ENCODE peak calls at places on chromosomes 16 and 17, in eight cellular contexts. H is heart left ventricle; A is CD8-positive, alpha-beta T cell; S is ascending aorta; E is tibial nerve; V is endothelial cell of umbilical vein; N is body of pancreas; X is ovary. T is an unnamed sample.

GRCh38 chr16:4624015-4624826 is at the start of gene MGRN1:
- DNase-seq in H (peak), A (peak), N (peak), X (peak), V (peak), S (peak), E (peak), T (peak)

GRCh38 chr16:69411064-69411985 is 13.1 kb upstream of the CYB5B start:
- DNase-seq in N (no peak), E (no peak), X (no peak), V (no peak), A (no peak), S (no peak), H (no peak), T (no peak)

GRCh38 chr16:5490499-5490898 is 392.9 kb upstream of the EEF2KMT start:
- DNase-seq in V (no peak), H (no peak), X (no peak), E (peak), A (no peak), N (peak), S (no peak), T (no peak)

GRCh38 chr16:89331371-89332109 is 114.0 kb downstream of the ZNF778 start:
- DNase-seq in N (peak), S (no peak), V (no peak), A (peak), E (no peak), X (peak), H (no peak), T (no peak)

GRCh38 chr17:36851230-36851629 is 86.0 kb upstream of the LHX1 start:
- DNase-seq in V (peak), E (no peak), A (no peak), N (no peak), H (no peak), X (no peak), S (no peak), T (no peak)

GRCh38 chr16:48959204-48959603 is 322.4 kb downstream of the CBLN1 start:
- DNase-seq in V (no peak), A (no peak), X (no peak), S (no peak), H (peak), E (no peak), N (no peak), T (no peak)

GRCh38 chr16:81798311-81799137 is 19.4 kb downstream of the PLCG2 start:
- DNase-seq in V (no peak), X (no peak), H (no peak), E (no peak), N (no peak), S (no peak), A (no peak), T (no peak)

GRCh38 chr16:9248162-9248561 is 156.7 kb downstream of the HAPSTR1 start:
- DNase-seq in X (no peak), V (no peak), S (no peak), E (no peak), N (no peak), A (no peak), H (no peak), T (no peak)

GRCh38 chr16:84481051-84481735 is 23.3 kb downstream of the MEAK7 start:
- DNase-seq in N (no peak), E (no peak), X (no peak), A (no peak), H (no peak), V (no peak), S (no peak), T (no peak)

GRCh38 chr17:21295036-21295952 is 10.8 kb downstream of the MAP2K3 start:
- DNase-seq in S (no peak), A (no peak), E (no peak), X (no peak), V (peak), N (peak), H (peak), T (no peak)

DNA sequence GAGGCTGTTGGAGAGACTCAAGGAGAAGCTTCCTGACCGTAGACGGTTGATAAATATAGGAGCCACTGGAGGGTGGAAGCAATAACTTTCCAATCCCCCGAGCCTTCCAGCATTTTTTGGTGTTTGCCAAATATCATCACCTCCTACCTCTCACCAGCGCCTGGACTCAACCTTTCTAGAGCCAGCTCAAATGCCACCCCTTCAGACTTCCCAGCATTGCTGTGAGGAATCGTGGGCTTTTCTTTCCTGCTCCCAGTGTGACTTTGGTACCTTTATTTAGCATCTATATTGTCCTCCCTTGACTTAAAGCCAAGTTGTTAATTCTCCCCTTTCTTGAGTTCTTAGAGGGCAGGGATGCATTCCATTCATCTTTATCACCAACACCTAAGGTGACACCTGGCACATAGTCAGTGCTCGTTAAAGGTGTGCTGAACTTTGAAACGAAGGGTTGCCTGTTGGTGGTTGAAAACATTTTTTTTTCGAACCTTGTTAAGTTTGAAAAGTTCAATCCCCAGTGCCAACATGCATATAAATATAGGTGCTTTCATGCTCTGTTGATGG is 35.3 kb upstream of the CCR7 start:
- DNase-seq in S (no peak), N (no peak), X (no peak), E (no peak), H (no peak), V (no peak), A (no peak), T (no peak)
- TF ChIP-seq CTCF in S (no peak), N (no peak), X (no peak), E (no peak), H (no peak), V (no peak), A (no peak), T (no peak)

GRCh38 chr16:56279132-56279531 is 87.8 kb downstream of the GNAO1 start:
- DNase-seq in N (no peak), E (no peak), V (no peak), S (no peak), X (no peak), H (no peak), A (peak), T (peak)
- H3K27ac ChIP-seq in N (no peak), E (no peak), V (no peak), S (no peak), X (no peak), H (no peak), A (no peak), T (no peak)

GRCh38 chr17:7046127-7046724 is 2.3 kb upstream of the SLC16A11 start:
- DNase-seq in E (no peak), A (no peak), S (no peak), X (peak), N (peak), H (no peak), V (no peak), T (peak)
- TF ChIP-seq CTCF in E (no peak), A (no peak), S (no peak), X (no peak), N (no peak), H (no peak), V (no peak), T (no peak)

DNA sequence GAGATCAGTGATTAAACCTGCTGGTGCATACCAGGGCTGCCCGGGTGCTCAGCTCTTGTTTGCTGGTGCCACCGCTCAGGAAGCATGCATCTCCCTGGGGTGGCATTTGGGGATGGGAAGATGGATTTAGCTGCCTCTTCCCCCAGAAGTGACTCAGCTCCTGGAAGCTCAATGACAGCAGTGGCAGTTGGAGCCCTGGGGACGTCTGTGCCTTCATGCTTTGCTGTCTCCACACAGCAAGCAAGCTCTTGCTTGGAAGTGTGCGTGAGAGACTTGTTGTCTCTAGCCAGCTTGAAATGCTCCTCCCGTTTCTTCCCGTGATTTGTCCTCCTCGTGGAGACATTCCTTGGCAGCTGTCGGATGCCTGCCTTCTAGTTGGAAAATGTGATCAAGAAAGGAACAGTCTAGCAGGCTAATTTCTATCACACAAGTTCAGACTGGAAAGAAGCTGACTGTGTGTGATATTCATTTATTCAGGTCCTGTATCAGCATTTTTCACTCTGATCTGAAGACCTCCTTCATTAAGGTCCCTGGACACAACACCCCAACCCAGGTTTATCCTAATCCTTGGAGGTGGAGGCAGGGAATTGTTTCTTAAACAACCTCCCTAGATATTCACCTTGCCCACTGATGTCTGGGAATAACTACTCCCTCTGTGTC is 73.0 kb downstream of the BMERB1 start:
- DNase-seq in S (no peak), X (no peak), H (no peak), A (no peak), V (peak), E (peak), N (no peak), T (no peak)
- H3K27ac ChIP-seq in S (peak), X (no peak), H (no peak), A (no peak), V (no peak), E (peak), N (no peak), T (no peak)

GRCh38 chr17:46192211-46192483 is 1.1 kb downstream of the KANSL1 start:
- DNase-seq in V (no peak), E (no peak), S (no peak), H (no peak), X (no peak), A (no peak), N (no peak), T (no peak)

GRCh38 chr17:46193246-46193625 is at the start of gene KANSL1:
- DNase-seq in H (peak), A (peak), X (peak), E (peak), S (no peak), V (peak), N (peak), T (peak)

GRCh38 chr17:46192484-46193245 is 564 bp downstream of the KANSL1 start:
- DNase-seq in N (peak), A (peak), S (no peak), V (peak), H (peak), E (peak), X (peak), T (peak)

GRCh38 chr17:46190763-46191162 is 2.5 kb downstream of the KANSL1 start:
- DNase-seq in N (no peak), S (no peak), X (no peak), H (no peak), E (no peak), A (no peak), V (no peak), T (no peak)

GRCh38 chr17:46191332-46192210 is 1.7 kb downstream of the KANSL1 start:
- DNase-seq in X (no peak), V (peak), N (peak), S (no peak), A (no peak), H (no peak), E (peak), T (no peak)
- TF ChIP-seq CTCF in X (no peak), V (no peak), N (no peak), S (peak), A (no peak), H (no peak), E (no peak), T (no peak)

GRCh38 chr16:18983565-18984424 is at the start of gene TMC7:
- DNase-seq in A (no peak), E (peak), H (peak), S (no peak), V (peak), X (peak), N (peak), T (no peak)
- H3K27ac ChIP-seq in A (no peak), E (peak), H (peak), S (peak), V (peak), X (no peak), N (peak), T (no peak)

DNA sequence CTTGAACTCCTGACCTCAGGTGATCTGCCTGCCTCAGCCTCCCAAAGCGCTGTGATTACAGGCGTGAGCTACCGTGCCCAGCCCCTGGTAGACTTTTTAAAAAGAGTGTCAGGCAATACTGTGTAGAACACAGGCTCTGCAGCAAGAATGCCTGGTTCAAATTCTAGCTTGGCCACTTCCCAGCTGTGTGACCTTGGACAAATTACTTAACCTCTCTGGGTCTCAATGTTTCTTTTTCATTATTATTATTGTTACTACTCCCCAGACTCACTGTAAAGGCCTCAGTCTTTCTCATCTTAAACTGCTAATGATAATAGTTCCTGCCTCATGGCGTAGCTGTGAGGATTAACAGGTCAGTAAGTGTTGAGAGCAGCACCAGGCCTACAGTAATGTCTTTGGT is 114.3 kb downstream of the LITAF start:
- DNase-seq in E (no peak), X (no peak), H (no peak), V (no peak), N (no peak), A (no peak), S (no peak), T (no peak)
- TF ChIP-seq CTCF in E (no peak), X (no peak), H (no peak), V (no peak), N (no peak), A (no peak), S (no peak), T (no peak)

GRCh38 chr17:50176559-50177471 is 11.0 kb downstream of the SGCA start:
- DNase-seq in H (peak), N (no peak), S (no peak), X (no peak), E (no peak), V (no peak), A (no peak), T (no peak)

GRCh38 chr17:50173335-50173941 is 7.6 kb downstream of the SGCA start:
- DNase-seq in V (peak), S (no peak), N (no peak), A (no peak), E (no peak), H (peak), X (peak), T (no peak)

GRCh38 chr17:50177476-50177875 is 11.7 kb downstream of the SGCA start:
- DNase-seq in E (no peak), H (no peak), A (no peak), S (no peak), N (no peak), V (no peak), X (no peak), T (no peak)

GRCh38 chr17:50174444-50174843 is 8.6 kb downstream of the SGCA start:
- DNase-seq in V (no peak), A (no peak), N (no peak), E (no peak), S (no peak), H (peak), X (no peak), T (no peak)

GRCh38 chr17:50175035-50175788 is 9.4 kb downstream of the SGCA start:
- DNase-seq in N (no peak), E (no peak), A (no peak), V (no peak), S (no peak), H (peak), X (no peak), T (no peak)
- H3K27ac ChIP-seq in N (no peak), E (peak), A (no peak), V (no peak), S (peak), H (peak), X (peak), T (no peak)

DNA sequence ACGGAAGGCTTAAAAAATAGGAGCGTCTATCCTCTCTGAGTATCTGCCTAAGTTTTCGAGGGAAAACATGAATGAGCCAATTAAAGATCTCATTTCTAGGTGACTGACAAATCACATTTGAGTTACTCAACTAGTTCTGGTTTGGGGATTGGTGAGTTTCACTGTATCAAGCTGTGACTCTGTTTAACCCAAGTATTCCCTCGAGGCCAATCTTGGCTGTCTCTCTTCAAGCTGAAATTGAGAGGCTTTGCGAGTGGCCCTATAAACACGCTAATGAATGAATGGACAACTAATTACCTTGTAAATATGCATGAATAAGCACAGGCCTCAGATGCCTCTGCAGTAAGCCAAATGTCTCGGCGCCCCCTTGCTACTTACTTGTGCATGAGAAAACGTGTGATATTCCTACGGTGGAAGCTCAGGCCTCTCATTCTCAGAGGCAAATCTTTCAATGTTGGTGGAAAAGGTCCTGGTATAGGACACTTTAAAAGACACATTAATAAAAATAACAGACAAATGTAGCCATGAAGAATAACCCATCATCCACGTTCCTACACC is 450.2 kb upstream of the PSMD7 start:
- DNase-seq in V (no peak), S (no peak), N (no peak), A (no peak), X (no peak), H (no peak), E (no peak), T (no peak)
- TF ChIP-seq CTCF in V (no peak), S (peak), N (no peak), A (no peak), X (no peak), H (no peak), E (no peak), T (no peak)

DNA sequence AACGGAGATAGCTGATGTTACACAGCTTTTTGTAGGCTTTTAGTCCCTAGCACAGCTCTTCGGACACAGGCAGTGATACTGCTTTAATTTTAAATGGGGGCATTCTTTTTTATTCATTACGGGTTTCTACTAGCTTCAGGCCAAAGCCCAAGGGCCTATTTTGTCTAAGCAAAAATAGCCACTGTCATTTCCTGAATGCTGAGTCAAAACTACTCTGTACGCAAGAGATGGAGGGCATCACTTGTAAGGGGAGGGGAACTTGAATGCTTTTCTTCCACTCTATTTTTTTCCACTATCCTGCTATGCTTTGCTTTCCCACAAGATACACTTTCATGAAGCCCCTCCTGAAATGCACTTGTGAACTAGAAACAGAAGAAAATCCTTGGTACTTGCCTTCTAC is 360.7 kb downstream of the PMP22 start:
- DNase-seq in A (no peak), H (no peak), X (no peak), N (no peak), V (no peak), S (no peak), E (no peak), T (no peak)
- H3K27ac ChIP-seq in A (no peak), H (no peak), X (no peak), N (no peak), V (no peak), S (no peak), E (no peak), T (no peak)